ENCODE peak calls at places on chromosomes 3 and 15, in ten cellular contexts. W is activated naive CD8-positive, alpha-beta T cell treated with anti-CD3 and anti-CD28 coated beads for 36 hours; X is BE2C; I is PC-9; C is cardiac fibroblast; Y is right lobe of liver; U is HL-60; E is foreskin fibroblast; R is gastrocnemius medialis; P is ovary. G is an unnamed sample.

GRCh38 chr3:8164145-8164544 is 337.5 kb upstream of the LMCD1 start:
- DNase-seq in W (no peak), X (no peak), I (no peak), C (no peak), Y (no peak), U (no peak), E (no peak), R (no peak), P (no peak), G (no peak)

GRCh38 chr3:153927107-153927506 is 194.1 kb upstream of the ARHGEF26 start:
- DNase-seq in W (no peak), X (no peak), I (no peak), C (peak), Y (no peak), U (no peak), E (peak), R (no peak), P (no peak), G (no peak)

GRCh38 chr15:71422530-71423259 is 307.4 kb downstream of the THSD4 start:
- DNase-seq in W (no peak), X (no peak), I (no peak), C (no peak), Y (no peak), U (no peak), E (no peak), R (no peak), P (no peak), G (no peak)

GRCh38 chr3:149768704-149769103 is 16.4 kb upstream of the COMMD2 start:
- DNase-seq in W (no peak), X (no peak), I (no peak), C (no peak), Y (no peak), U (no peak), E (no peak), R (no peak), P (no peak), G (no peak)

GRCh38 chr3:149023951-149024350 is 32.6 kb downstream of the GYG1 start:
- DNase-seq in W (no peak), X (no peak), I (no peak), C (no peak), Y (no peak), U (no peak), E (no peak), R (no peak), P (no peak), G (no peak)

GRCh38 chr3:119297169-119297568 is 3.0 kb downstream of the ARHGAP31 start:
- DNase-seq in W (no peak), X (no peak), I (no peak), C (peak), Y (no peak), U (no peak), E (peak), R (no peak), P (peak), G (no peak)

GRCh38 chr3:36124118-36124796 is 256.0 kb upstream of the STAC start:
- DNase-seq in W (no peak), X (peak), I (peak), C (peak), Y (peak), U (no peak), E (peak), R (no peak), P (no peak), G (peak)

GRCh38 chr15:68334661-68335124 is 57.1 kb downstream of the FEM1B start:
- DNase-seq in W (no peak), X (no peak), I (no peak), C (peak), Y (no peak), U (no peak), E (no peak), R (no peak), P (no peak), G (no peak)

GRCh38 chr15:89187911-89188514 is 33.4 kb downstream of the RLBP1 start:
- DNase-seq in W (no peak), X (no peak), I (no peak), C (no peak), Y (peak), U (no peak), E (no peak), R (no peak), P (no peak), G (no peak)

GRCh38 chr3:29454326-29454725 is 173.5 kb downstream of the RBMS3 start:
- DNase-seq in W (no peak), X (no peak), I (no peak), C (no peak), Y (no peak), U (no peak), E (no peak), R (no peak), P (no peak), G (no peak)

GRCh38 chr3:13532085-13532484 is 16.8 kb upstream of the FBLN2 start:
- DNase-seq in W (no peak), X (no peak), I (no peak), C (no peak), Y (no peak), U (no peak), E (no peak), R (peak), P (no peak), G (no peak)

GRCh38 chr3:8210752-8211405 is 290.7 kb upstream of the LMCD1 start:
- DNase-seq in W (no peak), X (no peak), I (no peak), C (peak), Y (no peak), U (no peak), E (no peak), R (no peak), P (no peak), G (no peak)

GRCh38 chr15:58070801-58071418 is 5.4 kb upstream of the ALDH1A2 start:
- DNase-seq in W (peak), X (peak), I (peak), C (peak), Y (peak), U (no peak), E (peak), R (peak), P (peak), G (peak)

GRCh38 chr3:16663852-16664712 is 58.9 kb upstream of the DAZL start:
- DNase-seq in W (no peak), X (no peak), I (no peak), C (no peak), Y (no peak), U (no peak), E (no peak), R (no peak), P (no peak), G (no peak)

GRCh38 chr3:25426408-25426807 is 1.7 kb upstream of the RARB start:
- DNase-seq in W (no peak), X (no peak), I (peak), C (no peak), Y (no peak), U (no peak), E (no peak), R (no peak), P (no peak), G (no peak)

GRCh38 chr3:172708905-172709775 is 1.7 kb downstream of the NCEH1 start:
- DNase-seq in W (no peak), X (no peak), I (no peak), C (no peak), Y (no peak), U (no peak), E (no peak), R (no peak), P (no peak), G (no peak)

GRCh38 chr15:50059883-50060282 is 59.1 kb downstream of the ATP8B4 start:
- DNase-seq in W (no peak), X (no peak), I (no peak), C (no peak), Y (no peak), U (no peak), E (no peak), R (no peak), P (no peak), G (no peak)

G was measured in SK-N-DZ.